ENCODE peak calls at places on chromosomes 2 and 18, in ten cellular contexts. D, A, C, F, R, S, N, H, W and M are unnamed samples.

GRCh38 chr2:13227543-13227942 is 510.8 kb downstream of the TRIB2 start:
- DNase-seq in D (no peak), A (no peak), C (no peak), F (no peak), R (no peak), S (no peak), N (no peak), H (no peak), W (no peak), M (no peak)

GRCh38 chr2:73243884-73244570 is 9.9 kb downstream of the CCT7 start:
- DNase-seq in D (no peak), A (peak), C (no peak), F (no peak), R (peak), S (no peak), N (no peak), H (no peak), W (no peak), M (no peak)

GRCh38 chr2:224222320-224222719 is 179.6 kb downstream of the FAM124B start:
- DNase-seq in D (no peak), A (peak), C (no peak), F (no peak), R (peak), S (no peak), N (no peak), H (no peak), W (no peak), M (no peak)

GRCh38 chr2:102708847-102709559 is 52.8 kb upstream of the TMEM182 start:
- DNase-seq in D (no peak), A (peak), C (no peak), F (no peak), R (peak), S (no peak), N (no peak), H (no peak), W (no peak), M (no peak)

GRCh38 chr2:112794131-112794733 is 9.9 kb upstream of the IL1A start:
- DNase-seq in D (peak), A (peak), C (no peak), F (no peak), R (no peak), S (no peak), N (no peak), H (peak), W (no peak), M (no peak)

GRCh38 chr2:162840598-162841246 is 2.2 kb upstream of the KCNH7 start:
- DNase-seq in D (peak), A (peak), C (no peak), F (peak), R (peak), S (no peak), N (no peak), H (peak), W (no peak), M (no peak)

GRCh38 chr18:29644276-29644675 is 1398.3 kb downstream of the DSC3 start:
- DNase-seq in D (no peak), A (no peak), C (no peak), F (no peak), R (peak), S (no peak), N (no peak), H (no peak), W (no peak), M (no peak)

GRCh38 chr18:36829362-36830140 is 624 bp downstream of the KIAA1328 start:
- DNase-seq in D (no peak), A (peak), C (no peak), F (no peak), R (peak), S (no peak), N (no peak), H (no peak), W (no peak), M (no peak)

GRCh38 chr18:2716394-2717326 is 61.1 kb downstream of the SMCHD1 start:
- DNase-seq in D (no peak), A (no peak), C (no peak), F (no peak), R (no peak), S (no peak), N (no peak), H (no peak), W (no peak), M (no peak)

GRCh38 chr2:60973705-60974104 is 43.8 kb upstream of the PEX13 start:
- DNase-seq in D (peak), A (no peak), C (no peak), F (no peak), R (no peak), S (no peak), N (no peak), H (no peak), W (no peak), M (no peak)

GRCh38 chr2:189327879-189328351 is 113.4 kb upstream of the WDR75 start:
- DNase-seq in D (no peak), A (peak), C (no peak), F (no peak), R (peak), S (no peak), N (no peak), H (no peak), W (no peak), M (no peak)

GRCh38 chr2:32851777-32852439 is 94.8 kb upstream of the LTBP1 start:
- DNase-seq in D (no peak), A (no peak), C (no peak), F (no peak), R (no peak), S (no peak), N (no peak), H (no peak), W (no peak), M (no peak)

GRCh38 chr2:105072039-105072438 is 34.2 kb downstream of the MRPS9 start:
- DNase-seq in D (no peak), A (no peak), C (no peak), F (no peak), R (no peak), S (no peak), N (no peak), H (no peak), W (no peak), M (no peak)

GRCh38 chr2:9313443-9313842 is 106.8 kb downstream of the ASAP2 start:
- DNase-seq in D (no peak), A (no peak), C (no peak), F (no peak), R (no peak), S (no peak), N (no peak), H (no peak), W (no peak), M (no peak)

GRCh38 chr2:197348721-197349337 is 38.2 kb upstream of the ANKRD44 start:
- DNase-seq in D (no peak), A (no peak), C (no peak), F (peak), R (no peak), S (no peak), N (no peak), H (peak), W (no peak), M (no peak)

GRCh38 chr2:224689539-224689938 is 26.6 kb downstream of the CCDC195 start:
- DNase-seq in D (no peak), A (no peak), C (no peak), F (no peak), R (no peak), S (no peak), N (no peak), H (no peak), W (no peak), M (no peak)

GRCh38 chr2:173972636-173973035 is 7.5 kb upstream of the SP3 start:
- DNase-seq in D (no peak), A (no peak), C (no peak), F (no peak), R (peak), S (no peak), N (no peak), H (no peak), W (no peak), M (no peak)

GRCh38 chr2:102508863-102509262 is 35.8 kb downstream of the SLC9A4 start:
- DNase-seq in D (no peak), A (no peak), C (no peak), F (no peak), R (no peak), S (no peak), N (no peak), H (peak), W (no peak), M (no peak)

GRCh38 chr18:41599529-41599928 is 355.5 kb upstream of the PIK3C3 start:
- DNase-seq in D (no peak), A (no peak), C (no peak), F (no peak), R (no peak), S (no peak), N (no peak), H (no peak), W (no peak), M (no peak)

GRCh38 chr18:24837065-24837464 is 376.6 kb downstream of the HRH4 start:
- DNase-seq in D (no peak), A (no peak), C (no peak), F (no peak), R (peak), S (no peak), N (no peak), H (no peak), W (no peak), M (no peak)

GRCh38 chr2:151878655-151879563 is 50.7 kb upstream of the ARL5A start:
- DNase-seq in D (peak), A (peak), C (no peak), F (no peak), R (peak), S (no peak), N (no peak), H (peak), W (no peak), M (no peak)

GRCh38 chr18:3985664-3986063 is 469.4 kb downstream of the DLGAP1 start:
- DNase-seq in D (no peak), A (peak), C (no peak), F (no peak), R (peak), S (no peak), N (no peak), H (no peak), W (no peak), M (no peak)

GRCh38 chr2:237085261-237086221 is at the start of gene COPS8:
- DNase-seq in D (peak), A (peak), C (peak), F (peak), R (peak), S (peak), N (peak), H (peak), W (peak), M (peak)

GRCh38 chr18:79746730-79747129 is 51.0 kb upstream of the KCNG2 start:
- DNase-seq in D (no peak), A (no peak), C (no peak), F (no peak), R (no peak), S (no peak), N (no peak), H (no peak), W (no peak), M (no peak)

GRCh38 chr2:219951111-219951510 is 323.7 kb downstream of the SLC4A3 start:
- DNase-seq in D (no peak), A (no peak), C (no peak), F (no peak), R (no peak), S (no peak), N (no peak), H (no peak), W (no peak), M (no peak)

GRCh38 chr18:10449396-10449795 is 5.0 kb upstream of the APCDD1 start:
- DNase-seq in D (no peak), A (no peak), C (no peak), F (no peak), R (no peak), S (no peak), N (no peak), H (no peak), W (no peak), M (no peak)

GRCh38 chr2:197152451-197153228 is 157.9 kb downstream of the ANKRD44 start:
- DNase-seq in D (peak), A (peak), C (no peak), F (no peak), R (peak), S (no peak), N (no peak), H (peak), W (no peak), M (no peak)

GRCh38 chr2:43837033-43837432 is 1.6 kb downstream of the ABCG5 start:
- DNase-seq in D (no peak), A (no peak), C (no peak), F (no peak), R (no peak), S (no peak), N (no peak), H (no peak), W (no peak), M (no peak)

GRCh38 chr2:219527076-219527394 is 12.8 kb downstream of the ASIC4 start:
- DNase-seq in D (no peak), A (no peak), C (no peak), F (no peak), R (no peak), S (no peak), N (no peak), H (no peak), W (no peak), M (no peak)